ENCODE peak calls at places on chromosomes 16 and 17, in seven cellular contexts. D, N, W, I, H, O and Z are unnamed samples.

GRCh38 chr16:25799816-25800215 is 108.1 kb downstream of the HS3ST4 start:
- DNase-seq in D (no peak), I (no peak), O (no peak), N (no peak), H (no peak), W (no peak), Z (no peak)

GRCh38 chr16:50282010-50282538 is 15.7 kb downstream of the ADCY7 start:
- DNase-seq in I (no peak), N (peak; percentile 35), O (peak; percentile 41), H (no peak), W (peak; percentile 81), D (no peak), Z (no peak)

GRCh38 chr17:28372203-28372944 is 880 bp downstream of the SARM1 start:
- DNase-seq in I (no peak), O (no peak), H (peak; percentile 45), D (no peak), N (no peak), W (no peak), Z (no peak)

GRCh38 chr17:50451943-50452626 is 16.6 kb downstream of the CHAD start:
- DNase-seq in N (no peak), I (no peak), O (no peak), D (no peak), H (no peak), W (no peak), Z (no peak)

GRCh38 chr16:8686031-8686621 is 11.7 kb downstream of the ABAT start:
- DNase-seq in N (peak; percentile 21), D (no peak), O (no peak), I (no peak), H (no peak), W (no peak), Z (no peak)

GRCh38 chr17:73496232-73496631 is 148.0 kb downstream of the SDK2 start:
- DNase-seq in O (no peak), W (no peak), N (no peak), I (no peak), D (no peak), H (no peak), Z (no peak)

GRCh38 chr16:2825049-2825742 is 4.9 kb upstream of the ZG16B start:
- DNase-seq in N (no peak), D (no peak), H (no peak), O (no peak), I (no peak), W (no peak), Z (no peak)

GRCh38 chr16:53631236-53631635 is 72.4 kb downstream of the RPGRIP1L start:
- DNase-seq in W (no peak), N (no peak), O (no peak), D (no peak), I (no peak), H (no peak), Z (no peak)

GRCh38 chr17:5826384-5826783 is 242.1 kb upstream of the NLRP1 start:
- DNase-seq in N (no peak), I (no peak), W (no peak), D (no peak), H (peak; percentile 68), O (no peak), Z (no peak)

GRCh38 chr16:9123871-9124270 is 32.4 kb downstream of the HAPSTR1 start:
- DNase-seq in N (peak; percentile 82), W (no peak), O (no peak), H (no peak), D (no peak), I (no peak), Z (no peak)

GRCh38 chr17:1907216-1907631 is 77.4 kb downstream of the RPA1 start:
- DNase-seq in N (no peak), W (no peak), O (no peak), H (no peak), I (no peak), D (no peak), Z (no peak)

GRCh38 chr17:17379197-17379991 is 76.2 kb downstream of the NT5M start:
- DNase-seq in H (no peak), N (no peak), W (no peak), O (no peak), D (no peak), I (no peak), Z (no peak)

GRCh38 chr16:86050111-86050510 is 151.1 kb downstream of the IRF8 start:
- DNase-seq in O (no peak), N (no peak), W (no peak), H (no peak), I (no peak), D (no peak), Z (no peak)

GRCh38 chr17:29883497-29883896 is 46.5 kb downstream of the SSH2 start:
- DNase-seq in N (no peak), W (no peak), O (no peak), H (peak; percentile 40), D (no peak), I (no peak), Z (no peak)

GRCh38 chr16:889586-889985 is 81.2 kb downstream of the LMF1 start:
- DNase-seq in N (no peak), D (no peak), H (no peak), O (no peak), W (no peak), I (no peak), Z (no peak)

GRCh38 chr17:6574689-6575595 is 18.6 kb upstream of the PITPNM3 start:
- DNase-seq in D (no peak), I (no peak), N (no peak), O (no peak), W (peak; percentile 57), H (peak; percentile 67), Z (peak; percentile 32)

GRCh38 chr16:80012586-80012985 is 412.0 kb upstream of the MAF start:
- DNase-seq in H (no peak), O (no peak), D (no peak), I (no peak), W (no peak), N (no peak), Z (no peak)

GRCh38 chr17:2980904-2981246 is 82.5 kb downstream of the OR1D5 start:
- DNase-seq in H (no peak), I (no peak), N (no peak), D (no peak), W (no peak), O (no peak), Z (no peak)

GRCh38 chr16:49559242-49559641 is 185.6 kb downstream of the C16orf78 start:
- DNase-seq in H (no peak), O (no peak), W (no peak), D (no peak), I (no peak), N (no peak), Z (no peak)

GRCh38 chr17:32111141-32111771 is 31.0 kb upstream of the RHOT1 start:
- DNase-seq in N (no peak), I (no peak), O (no peak), W (no peak), H (peak; percentile 77), D (no peak), Z (no peak)

GRCh38 chr17:42067371-42068180 is 17.2 kb upstream of the C17orf113 start:
- DNase-seq in H (peak; percentile 52), I (peak; percentile 68), O (peak; percentile 52), D (peak; percentile 68), N (peak; percentile 30), W (no peak), Z (no peak)

GRCh38 chr17:82330322-82331239 is 3.0 kb downstream of the SECTM1 start:
- DNase-seq in I (no peak), D (no peak), O (no peak), W (no peak), H (peak; percentile 58), N (no peak), Z (no peak)

GRCh38 chr17:34068506-34069035 is 186.5 kb upstream of the CCL2 start:
- DNase-seq in O (no peak), W (no peak), N (peak; percentile 61), I (no peak), H (no peak), D (no peak), Z (no peak)

GRCh38 chr17:4860651-4861050 is 27.5 kb downstream of the MINK1 start:
- DNase-seq in O (no peak), D (no peak), N (no peak), W (no peak), H (no peak), I (no peak), Z (no peak)

GRCh38 chr17:77501101-77501566 is 360.4 kb downstream of the SEC14L1 start:
- DNase-seq in D (peak; percentile 28), W (no peak), N (no peak), O (no peak), H (peak; percentile 27), I (no peak), Z (no peak)

GRCh38 chr17:13311301-13311700 is 290.4 kb downstream of the HS3ST3A1 start:
- DNase-seq in W (no peak), O (no peak), N (peak; percentile 71), H (peak; percentile 93), D (no peak), I (no peak), Z (no peak)

GRCh38 chr17:35312790-35313711 is 60.4 kb downstream of the SLFN11 start:
- DNase-seq in O (peak; percentile 77), H (peak; percentile 79), N (peak; percentile 42), W (peak; percentile 56), I (no peak), D (peak; percentile 38), Z (no peak)

GRCh38 chr16:180921-181667 is 835 bp downstream of the HBQ1 start:
- DNase-seq in O (peak; percentile 72), H (peak; percentile 56), W (no peak), N (no peak), D (peak; percentile 85), I (peak; percentile 79), Z (no peak)

GRCh38 chr17:49779730-49780220 is 8.7 kb upstream of the KAT7 start:
- DNase-seq in O (no peak), W (no peak), N (no peak), H (peak; percentile 89), D (no peak), I (no peak), Z (peak; percentile 18)

GRCh38 chr17:73489333-73489732 is 154.9 kb downstream of the SDK2 start:
- DNase-seq in O (no peak), W (no peak), N (no peak), I (no peak), H (no peak), D (no peak), Z (no peak)

GRCh38 chr16:11431915-11432465 is 86.7 kb downstream of the RMI2 start:
- DNase-seq in H (peak; percentile 11), O (no peak), N (no peak), I (no peak), W (no peak), D (no peak), Z (no peak)

GRCh38 chr17:75832164-75832651 is 12.0 kb downstream of the UNC13D start:
- DNase-seq in O (no peak), N (no peak), W (no peak), D (no peak), H (peak; percentile 76), I (no peak), Z (no peak)

GRCh38 chr16:57720142-57720575 is 15.4 kb upstream of the KATNB1 start:
- DNase-seq in D (peak; percentile 23), I (peak; percentile 57), W (peak; percentile 36), H (peak; percentile 63), O (peak; percentile 17), N (no peak), Z (peak; percentile 13)